ENCODE peak calls at places on chromosomes 4 and X, in four cellular contexts. X is breast epithelium, G is mesendoderm, M is K562. A is an unnamed sample.

GRCh38 chr4:54566608-54567007 is 91.1 kb upstream of the KIT start:
- DNase-seq in G (peak; percentile 57), X (no peak), M (no peak), A (no peak)

GRCh38 chr4:168842186-168842585 is 167.9 kb downstream of the CBR4 start:
- DNase-seq in M (no peak), X (no peak), G (no peak), A (no peak)

GRCh38 chr4:65139998-65140397 is 530.3 kb downstream of the EPHA5 start:
- DNase-seq in G (no peak), X (no peak), M (no peak), A (no peak)

GRCh38 chr4:69054578-69055200 is 41.6 kb upstream of the UGT2B7 start:
- DNase-seq in G (no peak), M (no peak), X (no peak), A (peak; percentile 26)

GRCh38 chrX:66676413-66676812 is 37.5 kb upstream of the EDA2R start:
- DNase-seq in M (no peak), G (no peak), X (no peak), A (no peak)

GRCh38 chr4:155819066-155819465 is 47.0 kb downstream of the ASIC5 start:
- DNase-seq in G (no peak), X (no peak), M (no peak), A (no peak)

GRCh38 chrX:133776072-133776471 is 209.3 kb downstream of the GPC3 start:
- DNase-seq in X (no peak), M (peak; percentile 15), G (peak; percentile 18), A (peak; percentile 44)

GRCh38 chrX:112695494-112695893 is 15.8 kb upstream of the LHFPL1 start:
- DNase-seq in X (no peak), G (no peak), M (no peak), A (no peak)

GRCh38 chr4:115424852-115425251 is 311.4 kb upstream of the NDST4 start:
- DNase-seq in M (no peak), G (peak; percentile 27), X (no peak), A (no peak)

GRCh38 chr4:146814736-146815135 is 130.9 kb downstream of the TTC29 start:
- DNase-seq in X (no peak), G (peak; percentile 70), M (no peak), A (peak; percentile 79)

GRCh38 chr4:165433529-165433928 is 54.7 kb downstream of the CPE start:
- DNase-seq in X (no peak), G (no peak), M (no peak), A (no peak)

GRCh38 chr4:38310446-38311043 is 350.3 kb downstream of the PTTG2 start:
- DNase-seq in X (no peak), M (no peak), G (peak; percentile 59), A (no peak)

GRCh38 chr4:38306482-38307071 is 346.4 kb downstream of the PTTG2 start:
- DNase-seq in X (no peak), G (no peak), M (no peak), A (no peak)

GRCh38 chr4:38309471-38309870 is 349.3 kb downstream of the PTTG2 start:
- DNase-seq in G (no peak), X (no peak), M (no peak), A (no peak)

GRCh38 chr4:38311495-38311894 is 351.3 kb downstream of the PTTG2 start:
- DNase-seq in M (no peak), X (no peak), G (peak; percentile 50), A (no peak)

GRCh38 chr4:38308728-38309315 is 348.6 kb downstream of the PTTG2 start:
- DNase-seq in M (no peak), X (no peak), G (no peak), A (no peak)
- H3K27ac ChIP-seq in M (no peak overlapping the region), X (no peak overlapping the region), G (no peak overlapping the region), A (no peak overlapping the region)

GRCh38 chrX:78019586-78020483 is 50.4 kb upstream of the PGAM4 start:
- DNase-seq in G (no peak), X (no peak), M (no peak), A (no peak)
- H3K27ac ChIP-seq in G (no peak overlapping the region), X (peak overlapping the region; percentile 78), M (no peak overlapping the region), A (no peak overlapping the region)

GRCh38 chrX:5068550-5068949 is 1160.1 kb downstream of the NLGN4X start:
- DNase-seq in M (no peak), G (no peak), X (no peak), A (no peak)
- H3K27ac ChIP-seq in M (no peak overlapping the region), G (no peak overlapping the region), X (no peak overlapping the region), A (no peak overlapping the region)

DNA sequence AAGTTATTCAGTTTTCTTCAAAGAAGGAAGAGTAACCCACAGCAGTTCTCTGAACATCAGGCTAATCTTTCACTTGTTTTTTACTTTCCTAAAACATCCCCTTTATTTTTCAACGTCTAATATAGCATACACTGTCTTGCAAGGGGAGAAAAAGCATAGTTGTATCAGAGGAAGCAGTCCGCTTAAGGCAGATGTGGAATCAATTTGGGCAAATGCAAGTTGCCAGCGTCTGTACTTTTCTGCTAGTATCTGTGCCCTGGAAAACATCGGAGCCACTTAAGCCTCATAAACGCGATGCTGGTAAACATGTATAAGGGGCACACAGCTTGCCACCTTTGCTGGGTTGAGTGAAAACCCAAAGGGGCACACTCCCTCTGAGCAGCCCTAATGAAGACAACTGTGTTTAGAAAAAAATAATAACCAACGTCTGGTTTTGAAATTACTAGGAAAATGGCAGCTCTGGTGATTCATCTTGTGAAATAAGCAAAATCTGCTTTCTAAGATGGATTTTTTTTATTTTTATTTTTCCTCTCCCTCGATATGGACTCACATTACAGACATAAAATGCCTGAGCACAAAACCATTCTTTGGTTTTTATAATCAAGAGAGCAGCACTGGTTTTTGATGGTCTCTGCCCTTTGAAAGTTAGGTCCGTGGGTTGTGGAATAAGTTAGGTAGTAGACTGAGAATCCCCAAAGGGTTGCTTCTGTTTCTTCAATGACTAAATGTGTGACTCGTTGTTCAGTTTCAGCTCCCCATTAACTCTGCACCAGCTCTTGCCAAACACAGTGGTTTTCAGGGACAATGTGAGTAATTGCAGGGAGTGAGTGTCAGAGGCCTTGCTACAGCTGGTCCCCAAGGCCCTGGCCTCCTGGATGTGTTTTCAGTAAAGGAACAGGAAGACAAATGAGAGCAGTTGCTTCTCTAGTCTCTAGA is 24.5 kb downstream of the SMIM20 start:
- DNase-seq in G (no peak), X (no peak), M (no peak), A (no peak)
- H3K27ac ChIP-seq in G (no peak overlapping the region), X (no peak overlapping the region), M (no peak overlapping the region), A (no peak overlapping the region)

GRCh38 chrX:31893525-31893924 is 821.7 kb upstream of the FTHL17 start:
- DNase-seq in G (no peak), X (no peak), M (no peak), A (no peak)
- H3K27ac ChIP-seq in G (no peak overlapping the region), X (no peak overlapping the region), M (no peak overlapping the region), A (no peak overlapping the region)

GRCh38 chr4:1854752-1855151 is 1.2 kb downstream of the LETM1 start:
- DNase-seq in M (no peak), G (no peak), X (no peak), A (no peak)

GRCh38 chr4:1855334-1856070 is 454 bp downstream of the LETM1 start:
- DNase-seq in X (no peak), M (no peak), G (no peak), A (no peak)

GRCh38 chr4:1856920-1857699 is 1.2 kb upstream of the LETM1 start:
- DNase-seq in M (peak; percentile 43), G (no peak), X (no peak), A (no peak)

GRCh38 chr4:1857931-1858330 is 2.0 kb upstream of the LETM1 start:
- DNase-seq in X (no peak), G (no peak), M (no peak), A (no peak)

DNA sequence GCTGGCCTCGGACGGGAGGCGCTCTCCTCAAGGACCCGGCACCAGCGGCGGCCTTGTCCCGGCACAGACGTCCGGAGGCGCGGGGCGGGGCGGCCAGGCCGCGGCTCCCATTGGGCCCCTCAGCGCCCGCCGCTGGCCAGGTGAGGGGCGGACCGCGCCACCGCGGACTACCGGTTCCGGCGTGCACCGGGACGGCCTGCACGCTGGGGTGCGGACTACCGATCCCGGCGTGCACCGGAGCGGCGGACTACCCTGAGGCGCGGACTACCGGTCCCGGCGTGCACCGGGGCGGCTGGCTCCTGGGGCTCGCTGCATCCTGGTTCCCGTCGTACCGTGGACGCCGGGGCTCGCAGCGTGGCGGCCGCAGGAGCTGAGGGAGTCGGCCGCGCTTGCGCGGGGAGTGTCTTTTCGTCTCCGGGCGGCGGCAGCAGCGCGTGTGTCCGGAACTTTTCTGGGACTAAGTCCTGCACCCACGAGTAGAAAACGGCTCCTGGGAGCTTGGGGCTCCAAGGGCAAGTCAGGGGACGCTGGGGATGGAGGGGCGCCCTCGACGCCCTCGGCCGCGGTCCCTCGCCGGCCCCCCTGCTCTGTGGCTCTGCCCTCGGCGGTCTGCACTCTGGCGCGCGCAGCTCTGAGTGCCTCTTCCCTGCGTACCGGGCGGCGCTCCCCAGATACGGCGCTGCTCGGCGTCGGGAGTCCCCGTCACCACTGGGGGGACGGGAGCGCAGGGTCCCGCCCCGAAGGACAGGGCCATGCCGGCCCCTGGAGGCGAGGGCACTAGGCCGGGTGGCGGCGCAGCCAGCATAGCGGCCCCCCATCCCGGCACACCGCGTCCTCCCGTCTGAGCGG is at the start of gene LETM1:
- DNase-seq in M (peak; percentile 95), X (peak; percentile 95), G (peak; percentile 97), A (peak; percentile 97)
- H3K27ac ChIP-seq in M (peak within 1 kb of the TSS; percentile 84), X (peak within 1 kb of the TSS; percentile 77), G (peak within 1 kb of the TSS; percentile 62), A (peak within 1 kb of the TSS; percentile 88)

DNA sequence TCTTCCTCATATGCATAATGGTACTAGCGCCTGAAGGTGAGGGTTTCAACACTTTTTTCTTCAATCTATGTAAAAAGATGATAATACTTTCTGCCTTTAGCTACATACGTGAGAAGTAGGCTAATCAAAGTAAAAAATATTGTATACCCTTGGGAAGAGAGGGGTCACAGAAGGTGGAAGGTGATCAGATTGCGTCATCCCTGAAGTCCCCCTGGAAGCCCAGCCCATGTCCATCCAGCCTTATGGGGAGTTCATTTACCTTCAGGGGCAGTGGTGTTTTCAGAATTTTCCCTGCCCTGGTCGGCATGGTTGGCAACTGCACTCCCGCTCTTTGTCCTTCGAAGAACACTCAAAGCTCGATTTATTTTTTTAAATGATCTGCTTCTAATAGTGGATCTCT is 84.2 kb downstream of the LNX1 start:
- DNase-seq in X (no peak), M (no peak), G (no peak), A (no peak)
- H3K27ac ChIP-seq in X (no peak overlapping the region), M (no peak overlapping the region), G (no peak overlapping the region), A (no peak overlapping the region)

A was measured in A673.